ENCODE peak calls at places on chromosome 22, in four cellular contexts. H, E, C and G are unnamed samples.

GRCh38 chr22:31876156-31877035 is 67.9 kb upstream of the YWHAH start:
- DNase-seq in H (peak), E (no peak), C (no peak), G (no peak)

GRCh38 chr22:47850644-47851151 is 1088.2 kb downstream of the TBC1D22A start:
- DNase-seq in H (no peak), E (no peak), C (no peak), G (no peak)

GRCh38 chr22:19046719-19047609 is 75.2 kb downstream of the DGCR2 start:
- DNase-seq in H (no peak), E (no peak), C (no peak), G (no peak)

GRCh38 chr22:36056980-36057379 is 28.4 kb upstream of the RBFOX2 start:
- DNase-seq in H (peak), E (no peak), C (no peak), G (peak)

GRCh38 chr22:49521787-49522224 is 305.9 kb downstream of the BRD1 start:
- DNase-seq in H (no peak), E (no peak), C (no peak), G (no peak)

GRCh38 chr22:49667236-49667635 is 160.4 kb downstream of the BRD1 start:
- DNase-seq in H (no peak), E (no peak), C (no peak), G (no peak)

GRCh38 chr22:17980638-17981051 is 43.7 kb downstream of the MICAL3 start:
- DNase-seq in H (peak), E (no peak), C (peak), G (no peak)

GRCh38 chr22:35904332-35904692 is 124.3 kb downstream of the RBFOX2 start:
- DNase-seq in H (no peak), E (no peak), C (no peak), G (no peak)

GRCh38 chr22:19554834-19555404 is 30.7 kb upstream of the CLDN5 start:
- DNase-seq in H (peak), E (peak), C (no peak), G (peak)

GRCh38 chr22:49724893-49725489 is 102.7 kb downstream of the BRD1 start:
- DNase-seq in H (no peak), E (peak), C (peak), G (no peak)

GRCh38 chr22:22424210-22424800 is 84.2 kb downstream of the ZNF280B start:
- DNase-seq in H (no peak), E (peak), C (no peak), G (no peak)

GRCh38 chr22:49408102-49408836 is 419.4 kb downstream of the BRD1 start:
- DNase-seq in H (no peak), E (no peak), C (no peak), G (no peak)

GRCh38 chr22:30325724-30326703 is 727 bp downstream of the TBC1D10A start:
- DNase-seq in H (no peak), E (no peak), C (peak), G (no peak)

GRCh38 chr22:48798281-48799226 is 1029.1 kb downstream of the BRD1 start:
- DNase-seq in H (no peak), E (no peak), C (no peak), G (no peak)

GRCh38 chr22:36201630-36202312 is at the start of gene APOL4:
- DNase-seq in H (no peak), E (no peak), C (no peak), G (peak)

GRCh38 chr22:22752199-22752555 is 107.8 kb downstream of the GGTLC2 start:
- DNase-seq in H (no peak), E (no peak), C (no peak), G (no peak)

GRCh38 chr22:47878460-47878859 is 1116.0 kb downstream of the TBC1D22A start:
- DNase-seq in H (no peak), E (no peak), C (peak), G (no peak)

GRCh38 chr22:44182591-44183588 is 2.2 kb downstream of the PARVG start:
- DNase-seq in H (no peak), E (no peak), C (no peak), G (no peak)

GRCh38 chr22:49406879-49407587 is 420.6 kb downstream of the BRD1 start:
- DNase-seq in H (no peak), E (no peak), C (no peak), G (no peak)

GRCh38 chr22:48197189-48197690 is 1434.8 kb downstream of the TBC1D22A start:
- DNase-seq in H (no peak), E (no peak), C (no peak), G (no peak)

GRCh38 chr22:44870021-44870420 is 117.6 kb downstream of the ARHGAP8 start:
- DNase-seq in H (peak), E (peak), C (no peak), G (peak)

GRCh38 chr22:36453266-36453607 is 28.2 kb downstream of the TXN2 start:
- DNase-seq in H (no peak), E (no peak), C (no peak), G (no peak)

GRCh38 chr22:41782316-41782715 is 18.2 kb upstream of the CCDC134 start:
- DNase-seq in H (no peak), E (no peak), C (no peak), G (no peak)

GRCh38 chr22:21926728-21927127 is 25.9 kb downstream of the PPM1F start:
- DNase-seq in H (no peak), E (no peak), C (no peak), G (no peak)

GRCh38 chr22:27842994-27843431 is 41.5 kb upstream of the MN1 start:
- DNase-seq in H (no peak), E (peak), C (no peak), G (no peak)

GRCh38 chr22:35604671-35605457 is 12.3 kb downstream of the MB start:
- DNase-seq in H (peak), E (peak), C (no peak), G (no peak)

GRCh38 chr22:28899199-28899853 is 16.0 kb downstream of the ZNRF3 start:
- DNase-seq in H (peak), E (no peak), C (no peak), G (peak)

GRCh38 chr22:28902490-28902889 is 19.1 kb downstream of the ZNRF3 start:
- DNase-seq in H (no peak), E (no peak), C (no peak), G (no peak)

GRCh38 chr22:28898233-28898629 is 14.9 kb downstream of the ZNRF3 start:
- DNase-seq in H (no peak), E (no peak), C (no peak), G (no peak)

GRCh38 chr22:28903080-28903479 is 19.7 kb downstream of the ZNRF3 start:
- DNase-seq in H (no peak), E (peak), C (no peak), G (no peak)

DNA sequence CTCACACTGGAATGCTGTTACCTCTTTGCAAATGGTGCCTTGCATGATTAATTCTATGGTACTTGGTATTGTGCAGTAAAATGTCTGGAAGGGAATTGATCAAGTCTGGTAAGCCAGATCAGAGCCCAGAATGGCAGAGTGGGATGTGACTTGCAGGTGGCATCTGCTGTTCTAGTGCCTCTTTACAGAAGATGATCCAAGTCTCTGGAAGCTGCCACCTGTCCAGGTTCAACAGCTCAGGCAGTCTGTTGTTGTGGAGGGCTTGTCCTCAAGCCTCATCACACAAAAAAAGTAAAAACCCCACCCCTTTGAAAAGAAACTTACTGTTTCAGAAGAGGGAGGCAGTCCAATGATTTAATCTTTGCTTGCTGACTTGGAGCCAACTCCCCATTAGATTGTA is 17.0 kb downstream of the ZNRF3 start:
- DNase-seq in H (no peak), E (no peak), C (no peak), G (no peak)
- TF ChIP-seq CTCF in H (no peak), E (no peak), C (no peak), G (no peak)

DNA sequence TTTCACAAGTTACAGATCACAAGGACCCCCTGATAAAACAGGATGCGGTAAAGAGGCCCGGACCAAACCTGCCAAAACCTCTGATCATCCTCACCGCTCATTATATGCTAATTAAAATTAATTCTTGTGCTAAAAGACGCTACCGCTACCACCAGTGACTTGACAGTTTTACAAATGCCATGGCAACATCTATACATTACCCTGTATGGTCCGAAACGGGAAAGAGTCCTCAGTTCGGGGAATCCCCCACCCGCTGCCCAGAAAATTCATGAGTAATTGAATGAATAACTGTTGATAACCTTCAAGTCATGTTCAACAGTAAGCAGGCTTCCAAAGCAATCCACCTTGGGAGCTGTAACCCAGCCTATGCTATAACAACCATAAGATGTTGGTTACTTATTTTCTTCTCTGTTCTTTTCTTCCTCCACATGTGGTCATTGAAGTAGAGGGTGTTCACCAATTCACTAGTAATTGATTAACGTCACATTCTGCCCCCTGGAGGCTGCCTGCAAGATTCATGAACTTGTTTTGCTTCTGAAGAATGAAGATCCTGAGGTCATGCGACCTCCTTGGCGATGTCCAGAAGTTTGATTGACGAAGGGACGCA is 20.6 kb downstream of the APOBEC3H start:
- DNase-seq in H (peak), E (peak), C (peak), G (peak)
- TF ChIP-seq CTCF in H (peak), E (peak), C (peak), G (peak)

GRCh38 chr22:24498826-24499225 is 3.7 kb downstream of the UPB1 start:
- DNase-seq in H (no peak), E (no peak), C (no peak), G (no peak)

GRCh38 chr22:24496661-24497060 is 1.5 kb downstream of the UPB1 start:
- DNase-seq in H (no peak), E (no peak), C (no peak), G (no peak)

GRCh38 chr22:24496234-24496633 is 1.1 kb downstream of the UPB1 start:
- DNase-seq in H (no peak), E (no peak), C (no peak), G (no peak)

GRCh38 chr22:24499706-24500105 is 4.6 kb downstream of the UPB1 start:
- DNase-seq in H (no peak), E (no peak), C (no peak), G (no peak)

DNA sequence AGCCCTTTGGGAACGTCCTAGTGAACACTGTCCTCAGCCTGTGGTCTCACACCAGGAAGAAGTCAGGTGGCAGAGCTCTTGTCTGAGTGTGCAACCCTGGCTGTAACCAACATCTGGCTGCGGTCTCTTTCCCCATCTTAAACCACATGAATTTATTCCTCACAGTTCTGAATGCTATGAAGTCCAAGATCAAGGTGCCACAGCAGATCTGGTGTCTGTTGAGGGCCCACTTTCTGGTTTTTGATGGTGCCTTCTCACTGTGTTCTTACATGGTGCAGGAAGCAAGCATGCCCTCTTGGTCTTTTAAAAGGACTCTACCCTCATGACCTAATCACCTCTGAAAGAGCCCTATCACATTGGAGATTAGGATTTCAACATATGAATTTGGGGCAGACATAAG is 2.7 kb downstream of the UPB1 start:
- DNase-seq in H (no peak), E (no peak), C (no peak), G (no peak)
- TF ChIP-seq CTCF in H (no peak), E (no peak), C (no peak), G (no peak)

GRCh38 chr22:45910928-45911467 is 66.0 kb downstream of the WNT7B start:
- DNase-seq in H (no peak), E (no peak), C (no peak), G (no peak)

GRCh38 chr22:45908961-45909360 is 68.0 kb downstream of the WNT7B start:
- DNase-seq in H (no peak), E (no peak), C (no peak), G (no peak)

GRCh38 chr22:45912910-45913309 is 64.1 kb downstream of the WNT7B start:
- DNase-seq in H (no peak), E (no peak), C (no peak), G (no peak)

GRCh38 chr22:45914309-45914708 is 62.7 kb downstream of the WNT7B start:
- DNase-seq in H (no peak), E (no peak), C (no peak), G (no peak)

GRCh38 chr22:45911601-45912271 is 65.2 kb downstream of the WNT7B start:
- DNase-seq in H (peak), E (peak), C (peak), G (peak)
- TF ChIP-seq CTCF in H (peak), E (no peak), C (peak), G (no peak)

DNA sequence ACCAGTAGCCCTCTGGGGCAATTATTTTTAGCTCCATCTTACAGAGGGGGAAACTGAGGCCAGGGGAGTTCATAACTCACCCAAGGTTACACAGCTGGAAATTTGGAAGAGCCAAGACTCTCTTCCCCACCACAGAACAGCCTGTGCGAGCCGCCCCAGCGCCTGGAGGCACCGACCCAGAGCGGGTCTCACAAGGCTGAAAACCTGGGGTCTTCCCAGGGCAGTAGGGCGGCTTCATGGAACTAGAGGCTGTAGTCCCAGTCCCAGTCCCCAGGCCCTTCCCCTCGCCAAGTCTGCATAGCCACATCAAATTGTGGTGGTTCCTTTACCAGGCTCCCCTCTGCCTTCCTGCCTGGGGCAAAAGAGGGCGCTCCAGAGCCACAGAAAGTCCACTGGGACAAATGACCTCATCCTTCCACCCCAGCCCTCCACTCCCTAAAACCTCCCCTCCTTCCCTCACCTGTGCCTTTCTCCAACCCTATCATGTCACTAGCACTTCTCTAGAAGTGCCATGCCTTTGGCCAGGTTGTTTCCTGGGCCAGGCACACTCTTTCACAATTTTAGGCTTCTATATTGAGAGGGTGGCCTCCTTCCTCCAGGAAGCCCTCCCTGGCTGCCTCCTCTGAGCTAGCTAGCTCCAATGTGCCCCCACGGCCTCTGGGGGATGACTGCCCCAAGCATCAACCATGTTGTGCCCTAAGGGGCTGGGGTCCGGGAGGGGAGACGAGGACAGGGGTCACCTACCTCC is 15.2 kb upstream of the CDC42EP1 start:
- DNase-seq in H (peak), E (peak), C (no peak), G (peak)
- TF ChIP-seq CTCF in H (peak), E (peak), C (peak), G (peak)

GRCh38 chr22:38824587-38824986 is 19.2 kb downstream of the NPTXR start:
- DNase-seq in H (peak), E (peak), C (no peak), G (peak)
- TF ChIP-seq CTCF in H (peak), E (peak), C (peak), G (peak)

DNA sequence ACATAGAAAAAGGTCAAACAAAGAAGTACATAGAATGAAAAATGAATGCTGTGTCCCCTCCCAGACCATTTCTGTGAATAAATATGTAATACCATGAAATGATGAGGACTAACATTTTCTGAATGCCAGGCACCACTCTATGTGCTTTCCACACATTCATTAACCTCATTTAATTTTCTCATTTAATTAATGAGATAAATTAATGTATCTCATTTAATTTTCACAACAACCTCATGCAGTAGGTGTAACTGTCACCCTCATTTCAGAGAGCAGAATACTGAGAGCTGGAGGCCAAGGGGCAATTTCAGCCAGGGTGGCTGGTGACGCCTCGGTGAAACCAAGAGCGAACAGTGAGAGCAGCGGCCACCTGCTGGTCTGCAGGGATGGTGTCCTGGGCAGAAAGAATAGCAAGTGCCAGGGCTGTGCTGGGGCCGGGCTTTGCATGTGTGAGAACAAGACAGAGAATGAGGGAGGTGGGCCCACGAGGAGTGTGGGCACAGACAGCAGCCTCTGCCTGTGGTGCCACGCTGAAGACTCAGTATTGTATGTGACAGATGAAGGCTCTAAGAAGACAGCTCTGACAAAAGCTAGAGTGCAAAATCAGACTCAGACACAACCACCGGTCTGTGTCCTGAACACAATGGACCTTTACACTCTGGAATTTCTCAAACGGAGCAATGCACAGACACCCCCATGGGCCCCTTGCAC is 1.8 kb upstream of the SERPIND1 start:
- DNase-seq in H (no peak), E (no peak), C (no peak), G (no peak)
- TF ChIP-seq CTCF in H (peak), E (peak), C (no peak), G (no peak)